ENCODE peak calls at places on chromosomes 4 and X, in five cellular contexts. Y, O, A, D and M are unnamed samples.

GRCh38 chr4:66647468-66647867 is 897.8 kb downstream of the CENPC start:
- DNase-seq in Y (no peak), O (no peak), A (no peak), D (no peak), M (no peak)

GRCh38 chr4:129821963-129822362 is 726.0 kb downstream of the C4orf33 start:
- DNase-seq in Y (no peak), O (no peak), A (no peak), D (no peak), M (no peak)

GRCh38 chr4:6134612-6135220 is 65.6 kb downstream of the JAKMIP1 start:
- DNase-seq in Y (no peak), O (no peak), A (no peak), D (no peak), M (no peak)

GRCh38 chrX:15146515-15146914 is 123.4 kb downstream of the ASB9 start:
- DNase-seq in Y (peak), O (no peak), A (no peak), D (no peak), M (no peak)

GRCh38 chr4:165700855-165701254 is 172.2 kb upstream of the TLL1 start:
- DNase-seq in Y (no peak), O (no peak), A (no peak), D (no peak), M (no peak)

GRCh38 chr4:184123009-184123408 is 94.7 kb downstream of the ENPP6 start:
- DNase-seq in Y (no peak), O (no peak), A (peak), D (no peak), M (no peak)

GRCh38 chr4:124711469-124712416 is 789 bp downstream of the ANKRD50 start:
- DNase-seq in Y (peak), O (peak), A (no peak), D (peak), M (peak)

GRCh38 chr4:71239365-71239764 is 99.5 kb upstream of the SLC4A4 start:
- DNase-seq in Y (no peak), O (no peak), A (no peak), D (no peak), M (no peak)

GRCh38 chr4:88623097-88623496 is 30.8 kb downstream of the HERC3 start:
- DNase-seq in Y (no peak), O (no peak), A (no peak), D (peak), M (no peak)

GRCh38 chr4:13294961-13295605 is 189.1 kb downstream of the RAB28 start:
- DNase-seq in Y (no peak), O (no peak), A (no peak), D (no peak), M (no peak)

GRCh38 chr4:18756661-18757060 is 735.1 kb upstream of the LCORL start:
- DNase-seq in Y (no peak), O (no peak), A (no peak), D (no peak), M (no peak)

GRCh38 chr4:133151681-133152329 is 2.7 kb downstream of the PCDH10 start:
- DNase-seq in Y (peak), O (no peak), A (peak), D (no peak), M (no peak)

GRCh38 chr4:38017579-38017978 is 57.4 kb downstream of the PTTG2 start:
- DNase-seq in Y (no peak), O (no peak), A (no peak), D (no peak), M (no peak)

GRCh38 chr4:124079174-124079780 is 633.3 kb downstream of the ANKRD50 start:
- DNase-seq in Y (no peak), O (no peak), A (no peak), D (peak), M (no peak)

GRCh38 chrX:134533352-134533751 is 73.4 kb downstream of the HPRT1 start:
- DNase-seq in Y (no peak), O (no peak), A (no peak), D (no peak), M (no peak)

GRCh38 chrX:40108084-40108958 is 10.6 kb upstream of the BCOR start:
- DNase-seq in Y (peak), O (no peak), A (peak), D (no peak), M (peak)

GRCh38 chrX:130974323-130974722 is 71.3 kb upstream of the ENOX2 start:
- DNase-seq in Y (no peak), O (no peak), A (no peak), D (peak), M (no peak)

GRCh38 chr4:165461176-165461835 is 82.5 kb downstream of the CPE start:
- DNase-seq in Y (no peak), O (no peak), A (no peak), D (peak), M (no peak)

GRCh38 chr4:36322921-36323354 is 41.5 kb downstream of the DTHD1 start:
- DNase-seq in Y (no peak), O (no peak), A (no peak), D (no peak), M (no peak)

GRCh38 chr4:2330119-2331042 is 68.5 kb upstream of the MXD4 start:
- DNase-seq in Y (no peak), O (no peak), A (no peak), D (peak), M (no peak)

GRCh38 chrX:49919617-49920016 is 2.8 kb upstream of the CLCN5 start:
- DNase-seq in Y (peak), O (peak), A (no peak), D (no peak), M (peak)

GRCh38 chrX:49270249-49270921 is 792 bp downstream of the PPP1R3F start:
- DNase-seq in Y (peak), O (no peak), A (no peak), D (no peak), M (no peak)

GRCh38 chr4:122481766-122482405 is 25.4 kb upstream of the IL2 start:
- DNase-seq in Y (no peak), O (no peak), A (no peak), D (peak), M (no peak)

GRCh38 chrX:17291998-17292658 is 82.9 kb upstream of the NHS start:
- DNase-seq in Y (peak), O (peak), A (no peak), D (no peak), M (no peak)

GRCh38 chr4:68927165-68927564 is 24.4 kb downstream of the UGT2A3 start:
- DNase-seq in Y (no peak), O (no peak), A (no peak), D (no peak), M (no peak)

GRCh38 chr4:102726068-102726467 is 34.7 kb downstream of the MANBA start:
- DNase-seq in Y (no peak), O (no peak), A (no peak), D (no peak), M (no peak)

GRCh38 chr4:13173974-13174373 is 310.2 kb downstream of the RAB28 start:
- DNase-seq in Y (no peak), O (peak), A (peak), D (no peak), M (peak)

GRCh38 chr4:37008199-37008598 is 236.3 kb upstream of the NWD2 start:
- DNase-seq in Y (no peak), O (no peak), A (no peak), D (no peak), M (no peak)

DNA sequence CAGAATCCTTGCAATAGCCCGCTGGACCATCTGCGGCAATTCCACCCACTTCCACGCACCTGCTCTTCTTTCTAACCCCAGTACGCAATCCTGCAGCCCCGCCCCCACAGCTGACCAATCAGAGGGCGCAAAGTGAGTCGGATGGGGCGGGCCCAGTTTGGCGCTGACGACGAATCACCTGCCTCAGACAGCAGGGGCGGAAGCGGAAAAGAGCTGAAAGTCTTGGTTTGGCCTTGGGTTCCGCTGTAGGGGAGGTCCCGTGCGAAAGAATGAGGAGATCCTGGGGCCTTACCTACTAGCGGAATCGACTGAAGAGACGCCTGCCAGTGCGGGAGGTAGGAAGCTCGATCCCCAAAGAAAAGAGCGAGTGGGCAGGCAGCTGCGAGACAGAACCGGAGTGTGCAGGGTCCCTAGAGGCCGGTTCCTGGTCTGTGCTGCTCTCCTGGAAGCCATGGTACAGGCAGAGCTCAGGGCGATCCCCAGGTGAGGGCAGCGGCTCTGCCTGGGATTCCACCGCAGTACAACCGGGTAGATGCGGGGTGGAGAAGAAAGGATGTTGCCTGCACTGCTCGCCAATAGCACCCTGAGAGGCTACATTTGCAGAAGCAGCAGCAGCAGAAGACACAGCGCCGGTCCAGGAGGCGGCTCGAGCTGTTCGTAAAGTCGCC is at the start of gene TMEM184C:
- DNase-seq in Y (peak), O (peak), A (peak), D (peak), M (peak)
- TF ChIP-seq CTCF in Y (no peak), O (no peak), A (no peak), D (no peak), M (no peak)

DNA sequence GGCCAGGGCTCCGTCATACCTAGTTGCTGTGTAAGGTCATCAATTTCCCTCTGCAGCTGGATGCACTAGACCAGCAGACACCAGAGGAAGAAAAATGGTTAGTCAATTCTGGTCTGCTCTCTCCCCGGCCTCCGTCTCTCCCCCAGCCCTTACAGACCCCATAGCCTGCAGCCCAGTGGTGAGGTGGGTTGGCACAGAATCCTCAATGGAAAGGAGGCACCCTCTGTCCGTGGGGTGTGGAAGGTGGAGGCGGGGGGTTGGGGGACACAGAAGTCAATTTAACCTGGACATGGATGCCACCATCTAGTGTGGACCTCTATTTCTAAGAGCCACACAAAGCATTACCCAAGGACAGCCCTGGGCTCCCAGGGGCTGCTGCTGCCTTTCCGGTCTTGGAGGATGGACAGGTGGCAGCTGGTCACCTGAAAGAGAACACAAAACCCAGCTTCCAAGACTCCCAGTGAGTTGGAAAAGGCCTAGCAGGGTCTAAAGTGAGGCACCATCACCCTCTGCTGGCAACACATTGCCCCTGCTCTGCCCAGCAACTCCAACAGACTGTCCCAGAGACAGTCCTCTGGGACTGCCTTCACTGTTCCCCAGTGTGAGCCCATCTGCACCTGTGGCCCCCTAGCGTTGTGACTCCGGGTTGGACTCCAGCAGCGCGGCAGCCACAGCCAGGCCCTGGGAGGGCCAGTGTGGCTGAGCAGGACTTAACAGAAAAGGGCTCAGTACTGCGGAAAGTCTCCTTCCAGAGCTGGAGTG is 40.1 kb upstream of the NHSL2 start:
- DNase-seq in Y (peak), O (no peak), A (no peak), D (peak), M (no peak)
- TF ChIP-seq CTCF in Y (peak), O (no peak), A (no peak), D (no peak), M (no peak)

GRCh38 chr4:183012862-183013855 is 85.9 kb upstream of the WWC2 start:
- DNase-seq in Y (no peak), O (no peak), A (no peak), D (no peak), M (no peak)

GRCh38 chr4:183011213-183011907 is 87.7 kb upstream of the WWC2 start:
- DNase-seq in Y (no peak), O (no peak), A (no peak), D (no peak), M (no peak)

DNA sequence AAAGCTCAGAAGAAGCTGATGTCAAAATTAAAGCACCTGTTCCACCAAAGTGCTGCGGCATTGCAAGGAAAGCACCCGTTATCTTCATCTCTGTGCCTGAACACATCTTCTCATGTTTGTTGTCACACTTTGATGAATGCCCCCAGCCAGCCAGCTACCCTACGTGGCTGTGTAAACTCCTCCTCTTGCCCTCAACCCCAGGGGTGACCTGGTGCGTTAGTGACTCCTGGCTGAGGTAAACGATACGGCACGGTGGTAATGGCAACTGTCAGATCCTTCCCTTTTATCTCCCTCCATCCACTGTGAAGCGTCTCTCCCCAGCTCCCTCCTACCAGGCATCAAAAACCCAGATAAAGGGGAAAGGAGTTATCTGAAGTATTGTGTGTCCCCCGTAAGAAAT is 90.6 kb upstream of the WWC2 start:
- DNase-seq in Y (peak), O (no peak), A (no peak), D (no peak), M (no peak)
- TF ChIP-seq CTCF in Y (no peak), O (no peak), A (no peak), D (no peak), M (no peak)

DNA sequence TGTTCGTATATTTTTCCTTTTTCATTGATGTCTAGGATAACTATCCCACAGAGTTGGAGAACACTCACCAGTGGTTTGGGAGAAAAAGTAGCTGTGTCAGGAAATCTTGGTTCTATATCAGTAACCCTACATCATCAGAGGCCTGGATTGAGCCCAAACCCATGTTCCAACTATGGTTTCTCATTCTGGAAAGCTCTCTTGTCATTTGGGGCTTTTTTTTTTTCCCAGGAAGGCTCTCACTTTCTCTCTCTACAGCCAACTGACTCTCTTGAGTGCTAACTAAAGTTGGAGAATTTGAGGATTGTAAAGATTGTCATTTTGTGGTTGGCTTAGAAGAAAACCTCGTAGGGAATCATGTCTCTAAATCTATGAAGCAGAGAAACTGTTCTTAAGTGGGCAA is 228.1 kb upstream of the DIPK2B start:
- DNase-seq in Y (no peak), O (no peak), A (no peak), D (no peak), M (no peak)
- TF ChIP-seq CTCF in Y (no peak), O (no peak), A (no peak), D (no peak), M (no peak)

GRCh38 chr4:76543378-76543777 is 108.3 kb downstream of the SHROOM3 start:
- DNase-seq in Y (no peak), O (no peak), A (no peak), D (no peak), M (no peak)
- TF ChIP-seq CTCF in Y (no peak), O (no peak), A (no peak), D (no peak), M (no peak)

GRCh38 chr4:17095771-17096170 is 197.3 kb upstream of the LDB2 start:
- DNase-seq in Y (no peak), O (no peak), A (no peak), D (no peak), M (no peak)

GRCh38 chr4:17097369-17097768 is 198.9 kb upstream of the LDB2 start:
- DNase-seq in Y (no peak), O (no peak), A (no peak), D (no peak), M (no peak)

GRCh38 chr4:17096692-17097091 is 198.2 kb upstream of the LDB2 start:
- DNase-seq in Y (no peak), O (no peak), A (no peak), D (no peak), M (no peak)

GRCh38 chr4:17098401-17098800 is 200.0 kb upstream of the LDB2 start:
- DNase-seq in Y (no peak), O (no peak), A (no peak), D (no peak), M (no peak)

DNA sequence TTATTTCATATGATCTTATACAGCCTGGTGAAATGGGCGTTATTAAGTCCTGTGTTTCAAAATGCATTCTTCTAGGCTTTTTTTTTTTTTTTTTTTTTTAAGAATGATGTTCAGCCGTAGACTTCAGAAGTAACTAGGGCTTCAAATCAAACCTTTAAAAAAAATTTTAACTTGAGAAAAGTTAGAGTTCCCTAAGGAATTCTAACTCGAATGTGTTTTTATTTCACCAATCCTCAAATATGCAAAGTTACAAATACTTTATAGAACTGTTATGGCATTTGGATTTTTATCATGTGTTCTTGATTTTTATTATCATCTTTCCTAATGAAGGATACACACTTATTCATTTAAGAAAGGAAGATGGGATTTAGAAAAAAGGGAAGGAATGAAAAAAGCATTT is 200.5 kb upstream of the LDB2 start:
- DNase-seq in Y (no peak), O (no peak), A (no peak), D (no peak), M (no peak)
- TF ChIP-seq CTCF in Y (no peak), O (no peak), A (no peak), D (no peak), M (no peak)

DNA sequence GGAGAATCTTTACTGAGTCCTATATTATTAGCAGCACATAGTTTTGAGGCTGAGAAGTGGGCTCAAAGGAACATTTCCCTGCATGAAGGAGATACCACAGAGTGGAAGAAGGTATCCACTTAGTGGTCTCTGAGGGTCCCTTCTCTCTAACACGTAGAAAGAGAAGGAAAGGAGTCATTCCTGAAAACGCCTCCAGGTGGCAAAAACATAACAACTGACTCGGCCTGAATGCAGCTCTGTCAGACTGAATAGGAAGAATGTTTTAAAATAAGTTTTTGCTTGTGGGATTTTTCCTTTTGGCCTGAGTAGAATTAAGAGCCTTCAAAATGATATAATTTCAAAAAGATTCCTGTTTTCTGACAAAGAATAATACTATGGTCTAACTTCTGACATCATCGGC is 23.3 kb downstream of the RPGR start:
- DNase-seq in Y (peak), O (no peak), A (no peak), D (no peak), M (no peak)
- TF ChIP-seq CTCF in Y (peak), O (no peak), A (no peak), D (peak), M (no peak)

GRCh38 chrX:154352012-154352401 is 22.4 kb downstream of the FLNA start:
- DNase-seq in Y (no peak), O (no peak), A (no peak), D (no peak), M (no peak)

GRCh38 chrX:154354516-154354915 is 19.9 kb downstream of the FLNA start:
- DNase-seq in Y (no peak), O (no peak), A (no peak), D (no peak), M (no peak)

GRCh38 chrX:154354013-154354412 is 20.4 kb downstream of the FLNA start:
- DNase-seq in Y (no peak), O (no peak), A (no peak), D (no peak), M (no peak)

GRCh38 chrX:154352466-154352865 is 22.0 kb downstream of the FLNA start:
- DNase-seq in Y (no peak), O (no peak), A (no peak), D (no peak), M (no peak)

DNA sequence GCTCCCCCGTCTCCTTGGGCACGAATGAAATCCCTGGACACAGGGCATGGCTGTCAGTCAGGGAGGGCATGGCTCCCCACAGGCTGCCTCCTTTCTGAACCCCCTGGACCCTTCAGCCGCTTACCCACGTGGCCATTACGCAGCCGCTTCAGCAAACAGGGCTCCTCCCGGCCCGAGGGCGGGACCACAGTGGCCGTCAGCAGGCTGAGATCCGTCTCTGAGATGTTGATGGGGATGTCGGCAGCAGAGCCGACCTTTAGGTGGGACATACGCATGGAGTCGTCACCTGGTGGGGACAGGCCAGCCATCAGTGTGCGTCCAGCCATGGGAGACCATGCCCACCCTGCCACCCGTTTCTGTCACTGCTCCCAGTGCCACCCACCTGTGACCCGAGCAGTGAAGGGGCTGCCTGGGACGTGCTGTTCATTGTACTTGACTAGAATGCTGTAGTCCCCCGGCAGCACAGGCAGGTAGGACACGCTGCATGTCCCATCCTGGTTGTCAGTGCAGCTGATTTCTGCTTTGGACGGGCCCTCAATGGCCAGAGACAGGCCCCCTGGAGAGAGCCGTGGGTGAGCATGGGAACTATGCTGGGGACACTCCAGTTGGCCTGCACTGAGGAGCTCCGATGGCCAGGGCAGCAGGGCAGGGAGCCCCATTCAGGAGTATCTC is 21.1 kb downstream of the FLNA start:
- DNase-seq in Y (no peak), O (no peak), A (no peak), D (no peak), M (no peak)
- TF ChIP-seq CTCF in Y (no peak), O (no peak), A (no peak), D (no peak), M (no peak)